ENCODE peak calls at places on chromosomes 16 and 17, in nine cellular contexts. S, H, T, U, I, C, V, J and O are unnamed samples.

GRCh38 chr17:27376637-27377547 is 79.4 kb upstream of the KSR1 start:
- DNase-seq in S (no peak), H (no peak), T (peak; percentile 23), U (no peak), I (no peak), C (no peak), V (peak; percentile 10), J (no peak), O (peak; percentile 39)

GRCh38 chr17:30422171-30422570 is 43.4 kb downstream of the CPD start:
- DNase-seq in S (no peak), H (no peak), T (no peak), U (no peak), I (no peak), C (no peak), V (no peak), J (no peak), O (no peak)

GRCh38 chr17:6548578-6549330 is 7.6 kb downstream of the PITPNM3 start:
- DNase-seq in S (no peak), H (peak; percentile 17), T (no peak), U (no peak), I (no peak), C (no peak), V (no peak), J (peak; percentile 55), O (no peak)

GRCh38 chr17:38982858-38983746 is 15.9 kb upstream of the FBXO47 start:
- DNase-seq in S (peak; percentile 39), H (peak; percentile 59), T (no peak), U (peak; percentile 44), I (no peak), C (peak; percentile 56), V (no peak), J (peak; percentile 68), O (no peak)

GRCh38 chr16:25812215-25812614 is 120.5 kb downstream of the HS3ST4 start:
- DNase-seq in S (no peak), H (no peak), T (no peak), U (no peak), I (no peak), C (no peak), V (no peak), J (no peak), O (no peak)

GRCh38 chr16:67939507-67940435 is 3.1 kb upstream of the PSMB10 start:
- DNase-seq in S (no peak), H (no peak), T (no peak), U (no peak), I (no peak), C (no peak), V (no peak), J (peak; percentile 26), O (no peak)

GRCh38 chr16:57479422-57480126 is 6.7 kb downstream of the DOK4 start:
- DNase-seq in S (no peak), H (no peak), T (no peak), U (peak; percentile 83), I (no peak), C (peak; percentile 79), V (peak; percentile 79), J (no peak), O (peak; percentile 20)

GRCh38 chr17:10089221-10089799 is 109.1 kb downstream of the GAS7 start:
- DNase-seq in S (no peak), H (no peak), T (no peak), U (no peak), I (no peak), C (no peak), V (peak; percentile 21), J (no peak), O (no peak)

GRCh38 chr16:46972971-46973456 is 460 bp downstream of the DNAJA2 start:
- DNase-seq in S (no peak), H (peak; percentile 44), T (no peak), U (peak; percentile 31), I (no peak), C (peak; percentile 64), V (peak; percentile 67), J (peak; percentile 49), O (no peak)

GRCh38 chr16:56742030-56742984 is 12.4 kb downstream of the NUP93 start:
- DNase-seq in S (no peak), H (no peak), T (peak; percentile 37), U (no peak), I (peak; percentile 69), C (peak; percentile 69), V (no peak), J (no peak), O (peak; percentile 67)

GRCh38 chr17:73528679-73529078 is 115.6 kb downstream of the SDK2 start:
- DNase-seq in S (no peak), H (no peak), T (no peak), U (no peak), I (no peak), C (no peak), V (no peak), J (no peak), O (no peak)

GRCh38 chr17:41621916-41622315 is 2.5 kb downstream of the KRT17 start:
- DNase-seq in S (no peak), H (no peak), T (no peak), U (no peak), I (no peak), C (no peak), V (no peak), J (no peak), O (no peak)

GRCh38 chr16:67719778-67720144 is 645 bp upstream of the GFOD2 start:
- DNase-seq in S (no peak), H (peak; percentile 25), T (peak; percentile 10), U (peak; percentile 68), I (peak; percentile 19), C (peak; percentile 79), V (no peak), J (peak; percentile 26), O (no peak)

GRCh38 chr17:27244481-27245223 is 49.3 kb upstream of the WSB1 start:
- DNase-seq in S (no peak), H (no peak), T (peak; percentile 92), U (peak; percentile 28), I (peak; percentile 81), C (peak; percentile 79), V (peak; percentile 88), J (no peak), O (peak; percentile 85)

GRCh38 chr16:2966803-2967184 is 2.4 kb upstream of the PAQR4 start:
- DNase-seq in S (no peak), H (no peak), T (no peak), U (no peak), I (no peak), C (no peak), V (no peak), J (no peak), O (no peak)

GRCh38 chr17:41615454-41615853 is 2.9 kb upstream of the KRT16 start:
- DNase-seq in S (no peak), H (no peak), T (no peak), U (no peak), I (no peak), C (no peak), V (no peak), J (no peak), O (no peak)

GRCh38 chr17:70945386-70945785 is 776.1 kb downstream of the KCNJ2 start:
- DNase-seq in S (no peak), H (no peak), T (no peak), U (no peak), I (no peak), C (no peak), V (no peak), J (no peak), O (no peak)

GRCh38 chr16:70151391-70151790 is 22.2 kb upstream of the CLEC18C start:
- DNase-seq in S (no peak), H (no peak), T (no peak), U (no peak), I (no peak), C (no peak), V (no peak), J (no peak), O (no peak)

GRCh38 chr17:73320601-73321264 is 8.9 kb upstream of the CDC42EP4 start:
- DNase-seq in S (no peak), H (no peak), T (no peak), U (no peak), I (no peak), C (no peak), V (no peak), J (no peak), O (no peak)

GRCh38 chr16:30470632-30471007 is 1.9 kb upstream of the ITGAL start:
- DNase-seq in S (no peak), H (no peak), T (no peak), U (no peak), I (no peak), C (no peak), V (no peak), J (no peak), O (no peak)

GRCh38 chr16:81212830-81213465 is 25.5 kb upstream of the BCO1 start:
- DNase-seq in S (no peak), H (no peak), T (no peak), U (no peak), I (no peak), C (no peak), V (no peak), J (no peak), O (no peak)

GRCh38 chr16:28824548-28824973 is 1.8 kb downstream of the ATXN2L start:
- DNase-seq in S (no peak), H (no peak), T (no peak), U (no peak), I (no peak), C (no peak), V (no peak), J (no peak), O (no peak)

GRCh38 chr16:23301251-23302044 is 654 bp upstream of the SCNN1B start:
- DNase-seq in S (no peak), H (no peak), T (no peak), U (no peak), I (no peak), C (no peak), V (no peak), J (no peak), O (no peak)

GRCh38 chr17:50043290-50044148 is 12.4 kb upstream of the ITGA3 start:
- DNase-seq in S (no peak), H (no peak), T (no peak), U (no peak), I (no peak), C (no peak), V (peak; percentile 87), J (no peak), O (no peak)

GRCh38 chr16:24482681-24483202 is 56.6 kb upstream of the RBBP6 start:
- DNase-seq in S (no peak), H (no peak), T (no peak), U (no peak), I (no peak), C (no peak), V (no peak), J (no peak), O (no peak)

GRCh38 chr17:45838751-45839150 is 5.9 kb upstream of the SPPL2C start:
- DNase-seq in S (no peak), H (no peak), T (no peak), U (no peak), I (no peak), C (no peak), V (no peak), J (no peak), O (no peak)